ENCODE peak calls at places on chromosomes 12 and 14, in five cellular contexts. T, W, N, X and Q are unnamed samples.

GRCh38 chr12:25155031-25155576 is 39.9 kb downstream of the DNAI7 start:
- DNase-seq in X (peak), T (no peak), N (peak), W (peak), Q (peak)

GRCh38 chr14:104020471-104020870 is 65.0 kb upstream of the ASPG start:
- DNase-seq in X (no peak), T (no peak), W (no peak), N (no peak), Q (no peak)

GRCh38 chr12:2551097-2551496 is 243.7 kb upstream of the FKBP4 start:
- DNase-seq in W (no peak), N (no peak), T (no peak), X (no peak), Q (no peak)

GRCh38 chr12:17304503-17305347 is 698.8 kb upstream of the LMO3 start:
- DNase-seq in T (no peak), N (peak), X (no peak), W (no peak), Q (no peak)

GRCh38 chr12:125005652-125006051 is 12.2 kb downstream of the BRI3BP start:
- DNase-seq in T (no peak), X (no peak), W (no peak), N (no peak), Q (no peak)

GRCh38 chr12:26195641-26196423 is 459 bp downstream of the SSPN start:
- DNase-seq in N (no peak), T (peak), W (peak), X (peak), Q (peak)

GRCh38 chr12:92431146-92431545 is 271.6 kb upstream of the PLEKHG7 start:
- DNase-seq in W (no peak), N (peak), X (no peak), T (no peak), Q (no peak)

GRCh38 chr14:96508900-96509299 is 6.7 kb downstream of the PAPOLA start:
- DNase-seq in X (no peak), W (no peak), T (no peak), N (no peak), Q (no peak)

GRCh38 chr12:48765753-48766162 is 23.1 kb downstream of the ADCY6 start:
- DNase-seq in X (no peak), N (peak), W (no peak), T (no peak), Q (no peak)

GRCh38 chr12:127383281-127383680 is 883.7 kb upstream of the TMEM132C start:
- DNase-seq in T (no peak), X (no peak), N (no peak), W (no peak), Q (no peak)

GRCh38 chr12:132355742-132356681 is 26.6 kb upstream of the GALNT9 start:
- DNase-seq in X (no peak), N (no peak), W (no peak), T (no peak), Q (no peak)

GRCh38 chr12:121299662-121300061 is 3.2 kb upstream of the CAMKK2 start:
- DNase-seq in W (no peak), N (no peak), X (no peak), T (no peak), Q (no peak)

GRCh38 chr14:58151701-58152568 is at the start of gene ARMH4:
- DNase-seq in T (peak), X (peak), W (peak), N (peak), Q (peak)

GRCh38 chr12:53777412-53777811 is 25.6 kb upstream of the CISTR start:
- DNase-seq in W (no peak), N (no peak), X (no peak), T (no peak), Q (no peak)

GRCh38 chr12:79685068-79685467 is 5.7 kb downstream of the PAWR start:
- DNase-seq in N (no peak), T (no peak), W (no peak), X (no peak), Q (no peak)

GRCh38 chr14:50101417-50101816 is 15.0 kb downstream of the VCPKMT start:
- DNase-seq in W (no peak), N (no peak), T (no peak), X (no peak), Q (no peak)